ENCODE peak calls at places on chromosomes 2 and 18, in six cellular contexts. X is left lung, K is heart right ventricle, V is dorsolateral prefrontal cortex, E is brain microvascular endothelial cell, A is body of pancreas. I is an unnamed sample. For H3K27me3, the result is how much of the 10 kb centered on the place peaks cover.

GRCh38 chr2:191311627-191312026 is 66.4 kb downstream of the MYO1B start:
- DNase-seq in X (no peak), K (no peak), V (no peak), E (peak), A (no peak), I (no peak)

GRCh38 chr2:232926448-232927040 is 56.5 kb downstream of the SNORC start:
- DNase-seq in X (no peak), K (no peak), V (no peak), E (no peak), A (no peak), I (no peak)

GRCh38 chr2:203949228-203949627 is 12.7 kb downstream of the ICOS start:
- DNase-seq in X (no peak), K (no peak), V (no peak), E (peak), A (no peak), I (no peak)

GRCh38 chr2:74864728-74865722 is 31.1 kb downstream of the HK2 start:
- DNase-seq in X (no peak), K (no peak), V (no peak), E (peak), A (no peak), I (no peak)

GRCh38 chr2:105473011-105473410 is 74.2 kb upstream of the FHL2 start:
- DNase-seq in X (no peak), K (no peak), V (no peak), E (no peak), A (no peak), I (no peak)

GRCh38 chr2:162258686-162259085 is 15.4 kb upstream of the FAP start:
- DNase-seq in X (no peak), K (no peak), V (no peak), E (no peak), A (no peak), I (no peak)

GRCh38 chr2:157194097-157194688 is 63.3 kb upstream of the GALNT5 start:
- DNase-seq in X (no peak), K (peak), V (no peak), E (peak), A (peak), I (no peak)

GRCh38 chr2:62074233-62074632 is 121.7 kb upstream of the B3GNT2 start:
- DNase-seq in X (no peak), K (no peak), V (no peak), E (no peak), A (no peak), I (no peak)

GRCh38 chr18:47863041-47863440 is 67.4 kb downstream of the SMAD2 start:
- DNase-seq in X (no peak), K (peak), V (no peak), E (no peak), A (no peak), I (no peak)

GRCh38 chr2:121479882-121480522 is 50.7 kb upstream of the RNU4ATAC start:
- DNase-seq in X (no peak), K (no peak), V (no peak), E (no peak), A (peak), I (no peak)

GRCh38 chr2:4134881-4135565 is 431.6 kb downstream of the DCDC2C start:
- DNase-seq in X (no peak), K (no peak), V (no peak), E (no peak), A (no peak), I (no peak)

GRCh38 chr2:190655113-190655512 is 6.2 kb downstream of the NAB1 start:
- DNase-seq in X (no peak), K (peak), V (no peak), E (no peak), A (no peak), I (no peak)

GRCh38 chr2:179981085-179981484 is 26.0 kb downstream of the CWC22 start:
- DNase-seq in X (no peak), K (no peak), V (no peak), E (peak), A (no peak), I (no peak)

GRCh38 chr2:189163889-189164288 is 15.7 kb downstream of the COL5A2 start:
- DNase-seq in X (no peak), K (no peak), V (no peak), E (peak), A (no peak), I (no peak)

GRCh38 chr2:112141623-112142001 is 3.4 kb downstream of the FBLN7 start:
- DNase-seq in X (no peak), K (no peak), V (no peak), E (no peak), A (no peak), I (peak)

GRCh38 chr2:63189026-63189425 is 138.4 kb downstream of the OTX1 start:
- DNase-seq in X (no peak), K (no peak), V (no peak), E (peak), A (peak), I (no peak)

GRCh38 chr18:23225518-23225917 is 90.2 kb downstream of the CABLES1 start:
- DNase-seq in X (no peak), K (no peak), V (no peak), E (peak), A (no peak), I (no peak)

GRCh38 chr2:99890616-99891259 is 251.7 kb downstream of the AFF3 start:
- DNase-seq in X (no peak), K (no peak), V (no peak), E (no peak), A (no peak), I (no peak)

GRCh38 chr2:107747964-107748583 is 78.6 kb upstream of the RGPD4 start:
- DNase-seq in X (no peak), K (no peak), V (no peak), E (no peak), A (no peak), I (no peak)

GRCh38 chr2:19801367-19802087 is 100.3 kb downstream of the TTC32 start:
- DNase-seq in X (peak), K (peak), V (no peak), E (peak), A (peak), I (peak)

GRCh38 chr2:3223080-3223923 is 154.3 kb downstream of the EIPR1 start:
- DNase-seq in X (no peak), K (no peak), V (peak), E (peak), A (no peak), I (no peak)

GRCh38 chr18:12393998-12394397 is 13.7 kb upstream of the PRELID3A start:
- DNase-seq in X (no peak), K (no peak), V (no peak), E (no peak), A (no peak), I (no peak)

GRCh38 chr2:177187631-177188312 is 24.8 kb upstream of the HNRNPA3 start:
- DNase-seq in X (no peak), K (no peak), V (no peak), E (peak), A (no peak), I (no peak)

GRCh38 chr2:141021611-141022010 is 1109.2 kb downstream of the LRP1B start:
- DNase-seq in X (no peak), K (no peak), V (no peak), E (no peak), A (no peak), I (no peak)

GRCh38 chr2:51620830-51621229 is 588.9 kb upstream of the NRXN1 start:
- DNase-seq in X (no peak), K (no peak), V (no peak), E (no peak), A (no peak), I (no peak)

GRCh38 chr2:8631465-8632005 is 50.3 kb upstream of the ID2 start:
- DNase-seq in X (peak), K (no peak), V (no peak), E (no peak), A (no peak), I (no peak)

GRCh38 chr2:73112026-73112912 is 479 bp downstream of the RAB11FIP5 start:
- DNase-seq in X (peak), K (no peak), V (no peak), E (no peak), A (peak), I (no peak)

GRCh38 chr2:160584972-160585494 is 91.4 kb upstream of the RBMS1 start:
- DNase-seq in X (no peak), K (no peak), V (no peak), E (no peak), A (no peak), I (no peak)

GRCh38 chr2:226673314-226673723 is 126.3 kb downstream of the IRS1 start:
- DNase-seq in X (no peak), K (peak), V (no peak), E (peak), A (no peak), I (no peak)

GRCh38 chr2:118844261-118845004 is 3.0 kb downstream of the EN1 start:
- DNase-seq in X (no peak), K (no peak), V (no peak), E (no peak), A (no peak), I (peak)
- H3K4me3 ChIP-seq in X (no peak), K (no peak), V (no peak), E (no peak), A (no peak), I (no peak)

DNA sequence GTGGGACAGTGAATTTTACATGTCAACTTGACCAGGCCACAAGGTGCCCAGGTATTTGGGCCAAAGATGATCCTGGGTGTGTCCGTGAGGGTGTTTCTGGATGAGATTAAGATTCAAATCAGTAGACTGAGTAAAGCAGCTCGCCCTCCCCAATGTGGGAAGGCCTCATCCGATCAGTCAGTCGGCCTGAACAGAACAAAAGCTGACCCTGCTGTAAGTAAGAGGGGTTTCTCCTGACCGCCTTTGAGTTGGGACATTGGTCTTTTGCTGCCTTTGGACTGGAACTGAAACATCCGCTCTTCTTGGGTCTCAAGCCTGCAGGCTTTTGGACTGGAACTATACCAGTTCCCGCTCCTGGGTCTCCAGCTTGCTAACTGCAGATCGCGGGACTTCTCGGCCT is 233.3 kb downstream of the KLHL29 start:
- DNase-seq in X (no peak), K (no peak), V (peak), E (no peak), A (no peak), I (no peak)
- H3K27ac ChIP-seq in X (no peak), K (peak), V (no peak), E (no peak), A (no peak), I (peak)

GRCh38 chr18:77544792-77545191 is 295.1 kb downstream of the GALR1 start:
- DNase-seq in X (no peak), K (no peak), V (no peak), E (no peak), A (no peak), I (no peak)

DNA sequence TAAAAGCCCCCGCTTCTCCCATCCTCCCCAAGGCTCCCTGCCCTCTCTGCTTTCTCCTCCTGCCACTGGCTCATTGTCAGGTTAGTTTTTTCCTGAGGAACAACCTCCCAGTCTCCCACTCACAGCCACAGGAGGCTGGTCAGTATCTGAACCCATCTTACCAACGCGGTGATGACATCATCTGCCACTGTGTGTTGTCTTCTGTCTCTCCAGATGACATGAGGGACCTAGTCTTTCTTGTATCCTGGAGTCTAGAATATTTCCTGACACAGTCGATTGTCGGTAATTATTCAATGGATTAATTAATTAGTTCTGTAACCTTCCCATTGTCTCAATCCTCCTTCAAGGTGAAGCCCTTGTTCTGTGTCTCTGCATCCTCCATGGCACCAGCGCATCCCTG is 290.2 kb downstream of the GALR1 start:
- DNase-seq in X (no peak), K (no peak), V (no peak), E (no peak), A (no peak), I (no peak)
- H3K27me3 ChIP-seq in X (under half), K (under half), V (under half), E (under half), A (under half), I (under half)

DNA sequence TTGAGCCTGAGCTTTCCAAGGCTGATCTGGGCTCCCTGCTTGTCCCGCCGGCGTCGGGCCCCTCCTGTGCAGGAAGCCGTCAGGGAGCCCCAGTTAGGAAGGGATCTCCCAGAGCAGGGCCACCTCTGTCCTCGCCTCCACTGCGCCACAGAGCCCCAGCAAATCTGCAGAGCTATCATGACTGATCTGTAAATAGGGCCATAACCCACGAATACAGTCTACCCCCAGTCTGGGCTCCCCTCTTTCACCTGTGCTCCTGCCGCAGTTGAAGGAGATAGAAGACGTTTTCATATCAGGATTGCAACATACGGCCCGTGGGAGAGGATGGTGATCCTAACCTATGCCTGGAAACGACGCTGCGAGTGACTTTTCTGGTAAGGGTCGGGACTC is 138.7 kb downstream of the PTGR3 start:
- DNase-seq in X (peak), K (no peak), V (no peak), E (no peak), A (no peak), I (peak)
- H3K4me3 ChIP-seq in X (no peak), K (peak), V (no peak), E (no peak), A (no peak), I (peak)

GRCh38 chr2:15119722-15120175 is 441.4 kb downstream of the NBAS start:
- DNase-seq in X (no peak), K (no peak), V (no peak), E (no peak), A (no peak), I (no peak)
- H3K27ac ChIP-seq in X (no peak), K (no peak), V (no peak), E (no peak), A (no peak), I (no peak)

GRCh38 chr2:127417406-127417805 is 821 bp upstream of the PROC start:
- DNase-seq in X (no peak), K (no peak), V (no peak), E (no peak), A (no peak), I (no peak)
- H3K27me3 ChIP-seq in X (under half), K (under half), V (under half), E (under half), A (under half), I (under half)

DNA sequence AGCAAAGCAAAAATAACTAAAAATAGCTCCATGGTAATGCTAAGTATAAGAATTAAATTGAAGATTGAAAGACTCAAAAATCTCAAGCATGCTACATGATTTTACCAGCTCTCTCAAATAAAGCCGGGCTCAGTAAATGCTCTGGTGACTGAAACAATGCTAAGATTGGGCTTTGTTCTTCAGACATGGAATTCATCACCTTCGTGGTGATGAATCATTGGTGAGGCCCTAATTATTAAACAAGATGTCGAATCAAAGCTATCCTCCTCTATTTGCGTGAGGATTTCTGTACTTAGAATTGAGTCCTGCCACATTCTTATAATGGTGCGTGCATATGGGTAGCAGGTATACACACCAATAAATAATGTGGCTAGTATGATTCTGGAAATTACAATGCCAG is 58.8 kb upstream of the LRRTM1 start:
- DNase-seq in X (no peak), K (no peak), V (no peak), E (no peak), A (no peak), I (no peak)
- H3K4me3 ChIP-seq in X (no peak), K (no peak), V (no peak), E (no peak), A (no peak), I (no peak)

DNA sequence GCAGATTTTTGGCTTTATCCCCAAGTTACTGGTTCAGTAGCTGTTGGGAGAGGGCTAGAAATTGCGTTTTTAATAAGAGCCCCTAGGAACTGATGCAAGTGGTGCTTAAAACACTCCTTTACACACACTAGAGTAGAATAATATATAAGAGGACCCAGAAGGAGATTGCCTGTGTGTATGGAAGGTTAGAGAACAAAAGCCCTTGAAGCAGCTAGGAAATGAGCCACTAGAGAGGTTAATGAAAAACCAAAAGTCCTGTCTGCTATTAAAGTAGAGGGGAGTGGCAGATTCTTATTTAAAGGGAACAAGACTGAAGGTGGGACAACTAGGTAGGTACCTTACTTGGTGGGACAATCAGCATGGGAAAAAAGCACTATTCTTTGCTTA is 14.4 kb upstream of the SLC39A10 start:
- DNase-seq in X (no peak), K (no peak), V (no peak), E (no peak), A (no peak), I (no peak)
- H3K27ac ChIP-seq in X (no peak), K (no peak), V (no peak), E (no peak), A (no peak), I (no peak)

I was measured in right atrium auricular region.